ENCODE peak calls at places on chromosomes 16 and 17, in ten cellular contexts. W is breast epithelium, Y is GM06990, L is adrenal gland, O is IMR-90, T is AG04450, X is thoracic aorta, N is HFF-Myc, B is Caco-2, E is HCT116. U is an unnamed sample.
A peak's percentile ranks its signal among the peaks of the same experiment; 100 is the strongest.

GRCh38 chr16:85567101-85567866 is 45.8 kb upstream of the GSE1 start:
- DNase-seq in W (no peak), Y (no peak), L (no peak), O (no peak), T (no peak), X (no peak), N (no peak), B (no peak), E (no peak), U (no peak)

GRCh38 chr17:79811036-79811887 is 14.4 kb upstream of the CBX8 start:
- DNase-seq in W (no peak), Y (peak; percentile 74), L (no peak), O (no peak), T (no peak), X (no peak), N (no peak), B (no peak), E (peak; percentile 50), U (no peak)

GRCh38 chr16:89624775-89625761 is 11.6 kb downstream of the DPEP1 start:
- DNase-seq in W (no peak), Y (no peak), L (no peak), O (no peak), T (no peak), X (no peak), N (no peak), B (peak; percentile 83), E (no peak), U (no peak)

GRCh38 chr17:8857919-8858318 is 9.6 kb downstream of the PIK3R6 start:
- DNase-seq in W (no peak), Y (peak; percentile 84), L (no peak), O (peak; percentile 42), T (no peak), X (no peak), N (no peak), B (no peak), E (no peak), U (no peak)

GRCh38 chr17:63701477-63702222 is 1.7 kb upstream of the LIMD2 start:
- DNase-seq in W (no peak), Y (peak; percentile 77), L (no peak), O (no peak), T (no peak), X (no peak), N (no peak), B (no peak), E (no peak), U (no peak)

GRCh38 chr16:3182608-3183444 is 5.2 kb upstream of the OR1F1 start:
- DNase-seq in W (no peak), Y (peak; percentile 78), L (no peak), O (peak; percentile 55), T (no peak), X (no peak), N (no peak), B (no peak), E (no peak), U (no peak)

GRCh38 chr16:81632392-81633146 is 146.5 kb upstream of the PLCG2 start:
- DNase-seq in W (no peak), Y (no peak), L (peak; percentile 92), O (peak; percentile 94), T (no peak), X (no peak), N (no peak), B (no peak), E (peak; percentile 93), U (no peak)

GRCh38 chr16:65406933-65407332 is 285.1 kb upstream of the CDH11 start:
- DNase-seq in W (no peak), Y (no peak), L (no peak), O (no peak), T (no peak), X (no peak), N (no peak), B (no peak), E (no peak), U (no peak)

GRCh38 chr17:64449545-64449944 is 630 bp downstream of the MILR1 start:
- DNase-seq in W (no peak), Y (no peak), L (no peak), O (no peak), T (no peak), X (no peak), N (no peak), B (no peak), E (no peak), U (no peak)

GRCh38 chr17:48173191-48173590 is 65.6 kb downstream of the SNX11 start:
- DNase-seq in W (no peak), Y (no peak), L (no peak), O (no peak), T (no peak), X (no peak), N (no peak), B (no peak), E (no peak), U (no peak)

GRCh38 chr17:46158323-46159296 is 34.6 kb downstream of the KANSL1 start:
- DNase-seq in W (no peak), Y (no peak), L (no peak), O (no peak), T (no peak), X (no peak), N (no peak), B (no peak), E (no peak), U (no peak)

GRCh38 chr17:9499041-9499440 is 76.6 kb downstream of the STX8 start:
- DNase-seq in W (no peak), Y (no peak), L (no peak), O (no peak), T (no peak), X (no peak), N (no peak), B (no peak), E (no peak), U (no peak)

GRCh38 chr16:61148930-61149329 is 887.3 kb downstream of the CDH8 start:
- DNase-seq in W (no peak), Y (no peak), L (no peak), O (no peak), T (no peak), X (no peak), N (no peak), B (no peak), E (no peak), U (no peak)

GRCh38 chr16:66176111-66176510 is 190.4 kb upstream of the CDH5 start:
- DNase-seq in W (no peak), Y (no peak), L (no peak), O (no peak), T (no peak), X (no peak), N (no peak), B (no peak), E (no peak), U (no peak)

GRCh38 chr17:58004060-58004459 is 3.0 kb downstream of the SRSF1 start:
- DNase-seq in W (no peak), Y (no peak), L (no peak), O (no peak), T (no peak), X (no peak), N (no peak), B (no peak), E (no peak), U (no peak)
- H3K4me3 ChIP-seq in W (no peak overlapping the region), Y (no peak overlapping the region), L (no peak overlapping the region), O (no peak overlapping the region), T (no peak overlapping the region), X (no peak overlapping the region), N (peak overlapping the region; percentile 99), B (no peak overlapping the region), E (no peak overlapping the region), U (no peak overlapping the region)

GRCh38 chr17:32497431-32498205 is 10.8 kb downstream of the CDK5R1 start:
- DNase-seq in W (no peak), Y (no peak), L (no peak), O (no peak), T (no peak), X (no peak), N (no peak), B (no peak), E (no peak), U (no peak)
- TF ChIP-seq CTCF in W (no peak), Y (peak; percentile 1), L (no peak), O (no peak), T (no peak), X (no peak), N (peak; percentile 15), B (no peak), E (no peak), U (no peak)

DNA sequence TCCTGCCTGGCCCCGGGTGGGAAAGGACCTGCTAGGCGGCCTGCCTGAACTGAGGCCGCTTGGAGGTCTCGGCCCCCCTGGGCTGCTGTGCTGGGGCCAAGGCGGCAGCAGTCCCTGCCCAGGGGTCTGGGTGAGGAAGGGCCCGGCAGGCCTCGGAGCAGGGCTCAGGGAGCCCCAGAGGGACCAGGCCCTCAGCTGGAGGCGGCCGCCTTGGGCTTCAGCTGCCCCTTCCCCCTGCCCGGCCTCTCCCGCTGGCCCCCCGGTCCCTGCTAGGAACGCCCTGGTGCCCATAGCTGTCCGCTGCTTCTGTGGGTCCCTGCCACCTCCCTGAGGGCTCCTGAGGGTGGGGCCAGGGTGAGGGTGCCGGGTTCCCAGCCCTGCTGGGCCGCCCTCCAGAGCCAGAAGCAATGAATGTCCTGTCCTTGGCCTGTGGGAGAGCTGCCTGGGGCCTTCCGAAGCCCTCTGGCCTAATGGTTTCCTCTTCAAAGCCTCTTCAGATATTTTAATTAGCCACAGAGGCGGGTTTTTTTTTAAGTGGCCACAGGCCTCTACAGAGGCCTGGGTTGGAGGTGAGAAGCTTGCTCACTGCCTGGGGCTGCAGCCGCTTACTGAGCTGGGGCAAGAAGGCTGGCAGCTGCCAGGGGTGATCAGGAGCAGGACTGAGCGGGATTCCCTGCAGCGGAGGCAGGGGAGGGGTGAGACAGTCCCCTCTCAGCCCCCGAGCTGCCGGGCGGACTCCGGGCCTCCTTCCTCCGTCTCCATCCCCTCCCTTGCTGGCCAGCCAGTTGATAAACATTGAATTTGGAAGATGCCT is 10.0 kb downstream of the CENPX start:
- DNase-seq in W (no peak), Y (no peak), L (no peak), O (no peak), T (no peak), X (no peak), N (no peak), B (no peak), E (no peak), U (no peak)
- H3K4me3 ChIP-seq in W (no peak overlapping the region), Y (no peak overlapping the region), L (no peak overlapping the region), O (no peak overlapping the region), T (no peak overlapping the region), X (peak overlapping the region; percentile 47), N (no peak overlapping the region), B (no peak overlapping the region), E (no peak overlapping the region), U (no peak overlapping the region)

GRCh38 chr16:11972128-11972527 is 4.4 kb upstream of the SNX29 start:
- DNase-seq in W (no peak), Y (no peak), L (no peak), O (no peak), T (no peak), X (no peak), N (no peak), B (no peak), E (no peak), U (no peak)
- TF ChIP-seq CTCF in W (peak; percentile 17), Y (no peak), L (no peak), O (peak; percentile 37), T (peak; percentile 43), X (no peak), N (peak; percentile 27), B (no peak), E (peak; percentile 42), U (peak; percentile 39)